ENCODE peak calls at places on chromosomes 7 and 10, in seven cellular contexts. P is fibroblast of pulmonary artery; Q is NCI-H774; R is mesothelial cell of epicardium; L is NCI-H1694 treated with DMSO at 0.1 percent for 48 hours; F is activated naive CD4-positive, alpha-beta T cell treated with anti-CD3 and anti-CD28 coated beads, Interleukin-2, amount 50 U/mL, for 16 hours; O is activated CD8-positive, alpha-beta T cell treated with anti-CD3 and anti-CD28 coated beads for 36 hours. T is an unnamed sample.

GRCh38 chr10:109977382-109977806 is 30.4 kb upstream of the ADD3 start:
- DNase-seq in P (no peak), Q (no peak), R (no peak), L (no peak), F (no peak), O (no peak), T (no peak)

GRCh38 chr7:12456506-12456905 is 52.8 kb upstream of the VWDE start:
- DNase-seq in P (no peak), Q (no peak), R (peak), L (no peak), F (no peak), O (no peak), T (no peak)

GRCh38 chr7:127530148-127530547 is 55.2 kb downstream of the GCC1 start:
- DNase-seq in P (no peak), Q (no peak), R (no peak), L (no peak), F (no peak), O (no peak), T (no peak)

GRCh38 chr10:12042409-12042796 is 206 bp downstream of the UPF2 start:
- DNase-seq in P (peak), Q (no peak), R (peak), L (no peak), F (peak), O (peak), T (no peak)

GRCh38 chr10:124647421-124648130 is 96.6 kb downstream of the FAM53B start:
- DNase-seq in P (peak), Q (no peak), R (no peak), L (no peak), F (peak), O (peak), T (no peak)

GRCh38 chr10:61960396-61961120 is 59.1 kb downstream of the ARID5B start:
- DNase-seq in P (no peak), Q (no peak), R (no peak), L (no peak), F (no peak), O (no peak), T (no peak)

GRCh38 chr7:99642099-99642498 is 25.4 kb downstream of the ZSCAN25 start:
- DNase-seq in P (no peak), Q (no peak), R (no peak), L (no peak), F (no peak), O (no peak), T (no peak)

GRCh38 chr10:100009283-100009792 is 409 bp downstream of the DNMBP start:
- DNase-seq in P (peak), Q (no peak), R (peak), L (peak), F (peak), O (peak), T (no peak)

GRCh38 chr10:89869180-89869579 is 167.8 kb downstream of the KIF20B start:
- DNase-seq in P (no peak), Q (no peak), R (no peak), L (peak), F (no peak), O (no peak), T (no peak)

GRCh38 chr7:132709971-132710567 is 133.8 kb upstream of the PLXNA4 start:
- DNase-seq in P (peak), Q (no peak), R (no peak), L (peak), F (peak), O (peak), T (no peak)

GRCh38 chr7:137606061-137606674 is 240.6 kb downstream of the DGKI start:
- DNase-seq in P (peak), Q (no peak), R (no peak), L (peak), F (no peak), O (no peak), T (no peak)

GRCh38 chr7:768881-769504 is 41.9 kb upstream of the PRKAR1B start:
- DNase-seq in P (peak), Q (no peak), R (no peak), L (no peak), F (no peak), O (peak), T (peak)

GRCh38 chr10:69103784-69104183 is 15.9 kb downstream of the SRGN start:
- DNase-seq in P (no peak), Q (no peak), R (no peak), L (no peak), F (no peak), O (no peak), T (no peak)

GRCh38 chr7:150787321-150788281 is 12.6 kb downstream of the TMEM176B start:
- DNase-seq in P (no peak), Q (no peak), R (no peak), L (peak), F (no peak), O (no peak), T (no peak)

GRCh38 chr10:130485241-130485957 is 349.2 kb downstream of the GLRX3 start:
- DNase-seq in P (no peak), Q (no peak), R (no peak), L (no peak), F (no peak), O (no peak), T (peak)

GRCh38 chr7:134870781-134871180 is 91.3 kb downstream of the CALD1 start:
- DNase-seq in P (no peak), Q (no peak), R (no peak), L (no peak), F (no peak), O (no peak), T (no peak)

GRCh38 chr10:46169736-46170135 is 117.1 kb upstream of the ANTXRL start:
- DNase-seq in P (no peak), Q (no peak), R (no peak), L (no peak), F (no peak), O (no peak), T (no peak)

GRCh38 chr10:73413108-73413527 is 740 bp downstream of the ANXA7 start:
- DNase-seq in P (no peak), Q (peak), R (no peak), L (peak), F (peak), O (peak), T (no peak)

GRCh38 chr7:42380411-42380810 is 143.4 kb upstream of the GLI3 start:
- DNase-seq in P (peak), Q (no peak), R (no peak), L (no peak), F (no peak), O (no peak), T (no peak)

GRCh38 chr10:132144086-132144485 is 42.7 kb upstream of the DPYSL4 start:
- DNase-seq in P (no peak), Q (no peak), R (no peak), L (no peak), F (peak), O (peak), T (no peak)

T was measured in upper lobe of left lung.